ENCODE peak calls at places on chromosomes 7 and 10, in ten cellular contexts. P, T, O, L, W, U, B, R, J and C are unnamed samples.

GRCh38 chr10:70498970-70499828 is 20.6 kb downstream of the PALD1 start:
- DNase-seq in P (no peak), T (no peak), O (no peak), L (no peak), W (no peak), U (peak; percentile 44), B (no peak), R (no peak), J (no peak), C (no peak)

GRCh38 chr10:86556532-86556931 is 34.9 kb upstream of the WAPL start:
- DNase-seq in P (no peak), T (no peak), O (no peak), L (no peak), W (no peak), U (no peak), B (no peak), R (no peak), J (no peak), C (no peak)

GRCh38 chr7:149870701-149871483 is 2.9 kb upstream of the ATP6V0E2 start:
- DNase-seq in P (no peak), T (no peak), O (no peak), L (no peak), W (no peak), U (no peak), B (no peak), R (no peak), J (no peak), C (peak; percentile 24)

GRCh38 chr7:93337047-93337446 is 104.9 kb downstream of the VPS50 start:
- DNase-seq in P (no peak), T (peak; percentile 7), O (no peak), L (no peak), W (no peak), U (no peak), B (no peak), R (no peak), J (no peak), C (no peak)

GRCh38 chr7:116731019-116731388 is 59.0 kb downstream of the MET start:
- DNase-seq in P (no peak), T (no peak), O (no peak), L (no peak), W (no peak), U (no peak), B (no peak), R (no peak), J (no peak), C (no peak)

GRCh38 chr10:6034371-6034770 is 27.8 kb downstream of the IL2RA start:
- DNase-seq in P (no peak), T (no peak), O (no peak), L (no peak), W (no peak), U (no peak), B (peak; percentile 57), R (no peak), J (no peak), C (no peak)

GRCh38 chr7:30799206-30799975 is 28.2 kb downstream of the MINDY4 start:
- DNase-seq in P (peak; percentile 39), T (peak; percentile 19), O (no peak), L (peak; percentile 70), W (no peak), U (peak; percentile 90), B (peak; percentile 99), R (no peak), J (no peak), C (no peak)

GRCh38 chr7:111363099-111363498 is 199.2 kb downstream of the IMMP2L start:
- DNase-seq in P (no peak), T (no peak), O (no peak), L (no peak), W (no peak), U (no peak), B (peak; percentile 61), R (no peak), J (no peak), C (no peak)

GRCh38 chr10:92544296-92544695 is 29.6 kb downstream of the IDE start:
- DNase-seq in P (no peak), T (peak; percentile 56), O (no peak), L (no peak), W (no peak), U (peak; percentile 89), B (peak; percentile 16), R (no peak), J (no peak), C (no peak)

GRCh38 chr7:126803060-126803665 is 449.6 kb downstream of the GRM8 start:
- DNase-seq in P (no peak), T (peak; percentile 87), O (peak; percentile 77), L (peak; percentile 23), W (peak; percentile 3), U (peak; percentile 75), B (peak; percentile 74), R (peak; percentile 10), J (peak; percentile 10), C (peak; percentile 61)

GRCh38 chr10:8767616-8768015 is 713.1 kb downstream of the GATA3 start:
- DNase-seq in P (no peak), T (no peak), O (no peak), L (no peak), W (no peak), U (no peak), B (no peak), R (no peak), J (no peak), C (no peak)

GRCh38 chr7:54541941-54542618 is at the start of gene VSTM2A:
- DNase-seq in P (no peak), T (peak; percentile 93), O (peak; percentile 83), L (no peak), W (no peak), U (no peak), B (peak; percentile 28), R (no peak), J (peak; percentile 64), C (no peak)

GRCh38 chr10:21733710-21734109 is 199.7 kb downstream of the MLLT10 start:
- DNase-seq in P (no peak), T (peak; percentile 69), O (no peak), L (no peak), W (no peak), U (no peak), B (peak; percentile 15), R (no peak), J (no peak), C (no peak)

GRCh38 chr7:70266186-70266585 is 667.9 kb downstream of the AUTS2 start:
- DNase-seq in P (no peak), T (no peak), O (no peak), L (no peak), W (no peak), U (no peak), B (peak; percentile 6), R (no peak), J (no peak), C (no peak)

GRCh38 chr7:101171442-101171837 is 6.1 kb upstream of the VGF start:
- DNase-seq in P (no peak), T (peak; percentile 34), O (no peak), L (no peak), W (no peak), U (no peak), B (no peak), R (no peak), J (no peak), C (no peak)

GRCh38 chr7:150955519-150956394 is 22.4 kb downstream of the KCNH2 start:
- DNase-seq in P (peak; percentile 68), T (peak; percentile 83), O (no peak), L (no peak), W (no peak), U (peak; percentile 88), B (peak; percentile 33), R (no peak), J (peak; percentile 33), C (no peak)

GRCh38 chr10:62811159-62811875 is 4.8 kb downstream of the EGR2 start:
- DNase-seq in P (no peak), T (no peak), O (no peak), L (no peak), W (no peak), U (no peak), B (no peak), R (no peak), J (no peak), C (no peak)

GRCh38 chr7:39184387-39184786 is 206.7 kb downstream of the POU6F2 start:
- DNase-seq in P (no peak), T (peak; percentile 44), O (no peak), L (no peak), W (no peak), U (no peak), B (no peak), R (no peak), J (no peak), C (no peak)

GRCh38 chr10:74051729-74052342 is 53.9 kb downstream of the VCL start:
- DNase-seq in P (no peak), T (peak; percentile 2), O (no peak), L (no peak), W (no peak), U (no peak), B (peak; percentile 20), R (no peak), J (no peak), C (no peak)

GRCh38 chr7:123538897-123539296 is 4.5 kb upstream of the IQUB start:
- DNase-seq in P (no peak), T (peak; percentile 13), O (no peak), L (no peak), W (no peak), U (no peak), B (no peak), R (no peak), J (no peak), C (no peak)

GRCh38 chr10:47020491-47020890 is 109.3 kb downstream of the PTPN20 start:
- DNase-seq in P (no peak), T (no peak), O (no peak), L (no peak), W (no peak), U (peak; percentile 50), B (peak; percentile 93), R (no peak), J (no peak), C (no peak)

GRCh38 chr10:113059001-113059780 is 109.1 kb downstream of the TCF7L2 start:
- DNase-seq in P (peak; percentile 28), T (no peak), O (no peak), L (no peak), W (no peak), U (no peak), B (peak; percentile 80), R (no peak), J (no peak), C (no peak)

GRCh38 chr10:21334891-21335696 is 190.4 kb downstream of the SKIDA1 start:
- DNase-seq in P (peak; percentile 40), T (no peak), O (no peak), L (no peak), W (no peak), U (no peak), B (peak; percentile 95), R (no peak), J (no peak), C (no peak)

GRCh38 chr7:157046681-157047080 is 36.2 kb upstream of the MNX1 start:
- DNase-seq in P (no peak), T (no peak), O (no peak), L (no peak), W (no peak), U (no peak), B (peak; percentile 94), R (no peak), J (no peak), C (no peak)

GRCh38 chr10:93945814-93946213 is 47.9 kb upstream of the PLCE1 start:
- DNase-seq in P (no peak), T (no peak), O (no peak), L (no peak), W (no peak), U (no peak), B (no peak), R (no peak), J (no peak), C (no peak)

GRCh38 chr10:49157229-49157628 is 23.4 kb upstream of the FAM170B start:
- DNase-seq in P (no peak), T (no peak), O (no peak), L (no peak), W (no peak), U (no peak), B (no peak), R (no peak), J (no peak), C (no peak)

GRCh38 chr10:8392216-8392615 is 337.7 kb downstream of the GATA3 start:
- DNase-seq in P (no peak), T (no peak), O (no peak), L (no peak), W (no peak), U (no peak), B (peak; percentile 60), R (no peak), J (no peak), C (no peak)